ENCODE peak calls at places on chromosomes 4 and X, in eight cellular contexts. N is body of pancreas; J is CD4-positive, CD25-positive, alpha-beta regulatory T cell; Q is NCI-H146; U is amygdala; Z is activated T-cell treated with anti-CD3 and anti-CD28 coated beads for 1 hour; R is fibroblast of gingiva; S is brain microvascular endothelial cell. Y is an unnamed sample.

GRCh38 chr4:3257125-3257690 is 8.2 kb downstream of the MSANTD1 start:
- DNase-seq in J (no peak), R (no peak), Q (peak; percentile 89), U (no peak), Z (no peak), N (no peak), S (no peak), Y (no peak)

GRCh38 chr4:118014831-118015230 is 19.5 kb upstream of the NDST3 start:
- DNase-seq in J (no peak), N (no peak), S (no peak), U (no peak), Q (no peak), Z (no peak), R (no peak), Y (no peak)

GRCh38 chr4:121118344-121118743 is 45.8 kb downstream of the TNIP3 start:
- DNase-seq in N (no peak), S (no peak), Q (no peak), J (no peak), U (no peak), Z (no peak), R (no peak), Y (no peak)

GRCh38 chr4:156673483-156673882 is 298.1 kb downstream of the PDGFC start:
- DNase-seq in Q (no peak), S (peak; percentile 25), R (peak; percentile 15), Z (no peak), N (no peak), J (no peak), U (no peak), Y (no peak)

GRCh38 chrX:49175875-49176274 is 4.2 kb downstream of the PLP2 start:
- DNase-seq in R (no peak), J (no peak), N (no peak), Z (no peak), U (no peak), S (no peak), Q (no peak), Y (no peak)

GRCh38 chr4:22416403-22416802 is 99.5 kb downstream of the ADGRA3 start:
- DNase-seq in J (no peak), Z (no peak), S (peak; percentile 38), Q (no peak), R (no peak), U (no peak), N (no peak), Y (no peak)

GRCh38 chr4:8694226-8694625 is 101.7 kb downstream of the CPZ start:
- DNase-seq in S (no peak), R (no peak), J (no peak), Z (no peak), N (no peak), Q (no peak), U (no peak), Y (no peak)

GRCh38 chr4:115668396-115668795 is 555.0 kb upstream of the NDST4 start:
- DNase-seq in R (no peak), S (no peak), U (no peak), N (no peak), J (no peak), Q (no peak), Z (no peak), Y (no peak)

GRCh38 chr4:102988429-102989020 is 31.0 kb downstream of the SLC9B1 start:
- DNase-seq in S (no peak), N (no peak), Q (no peak), J (no peak), R (no peak), U (no peak), Z (no peak), Y (no peak)

GRCh38 chr4:99366491-99366890 is 13.9 kb upstream of the ADH1C start:
- DNase-seq in U (no peak), J (no peak), R (peak; percentile 82), Q (no peak), N (no peak), Z (no peak), S (no peak), Y (no peak)

GRCh38 chr4:1221155-1221870 is 27.6 kb downstream of the CTBP1 start:
- DNase-seq in R (no peak), N (no peak), S (no peak), J (no peak), Q (no peak), Z (no peak), U (no peak), Y (no peak)

GRCh38 chr4:113057891-113058290 is 8.4 kb downstream of the ANK2 start:
- DNase-seq in R (peak; percentile 4), S (peak; percentile 16), J (no peak), U (no peak), Q (peak; percentile 66), Z (no peak), N (no peak), Y (no peak)

GRCh38 chrX:136251042-136251991 is at the start of gene MAP7D3:
- DNase-seq in U (no peak), Z (peak; percentile 45), S (no peak), R (peak; percentile 35), N (peak; percentile 59), Q (peak; percentile 60), J (peak; percentile 58), Y (peak; percentile 45)

GRCh38 chr4:125849869-125850268 is 535.1 kb downstream of the FAT4 start:
- DNase-seq in N (no peak), S (peak; percentile 6), R (peak; percentile 64), U (no peak), Z (no peak), J (no peak), Q (no peak), Y (no peak)

GRCh38 chr4:29423836-29424721 is 1296.1 kb upstream of the PCDH7 start:
- DNase-seq in R (no peak), U (no peak), Q (no peak), S (peak; percentile 92), J (no peak), N (no peak), Z (no peak), Y (peak; percentile 9)

GRCh38 chr4:157048248-157048647 is 27.7 kb upstream of the GLRB start:
- DNase-seq in Z (no peak), J (no peak), S (peak; percentile 18), U (no peak), N (no peak), R (peak; percentile 94), Q (no peak), Y (peak; percentile 24)

GRCh38 chr4:111334356-111334755 is 711.5 kb upstream of the PITX2 start:
- DNase-seq in U (no peak), Q (no peak), R (no peak), S (no peak), Z (no peak), J (no peak), N (no peak), Y (no peak)

GRCh38 chr4:97910005-97910404 is 233.3 kb downstream of the STPG2 start:
- DNase-seq in Q (no peak), N (no peak), Z (no peak), U (no peak), S (no peak), R (no peak), J (no peak), Y (no peak)

GRCh38 chr4:8230891-8231290 is 31.8 kb downstream of the SH3TC1 start:
- DNase-seq in R (no peak), S (peak; percentile 19), U (no peak), Z (no peak), J (no peak), Q (no peak), N (no peak), Y (no peak)

GRCh38 chr4:3477750-3478430 is 14.8 kb downstream of the DOK7 start:
- DNase-seq in U (no peak), Q (peak; percentile 66), J (no peak), N (no peak), R (no peak), S (no peak), Z (no peak), Y (no peak)

GRCh38 chr4:67236793-67237192 is 308.5 kb downstream of the CENPC start:
- DNase-seq in U (no peak), Z (no peak), S (no peak), R (no peak), Q (no peak), N (no peak), J (no peak), Y (no peak)

GRCh38 chr4:177367336-177367735 is 57.7 kb downstream of the NEIL3 start:
- DNase-seq in Q (peak; percentile 2), Z (no peak), J (no peak), U (no peak), S (peak; percentile 24), R (peak; percentile 13), N (no peak), Y (no peak)

GRCh38 chr4:145536044-145536443 is 54.4 kb downstream of the SMAD1 start:
- DNase-seq in S (no peak), J (no peak), N (no peak), U (no peak), R (no peak), Q (no peak), Z (no peak), Y (no peak)

GRCh38 chr4:56844817-56845580 is 23.5 kb upstream of the SPINK2 start:
- DNase-seq in S (no peak), J (no peak), Q (no peak), Z (no peak), N (no peak), R (no peak), U (no peak), Y (no peak)

Y was measured in Ammon's horn.